ENCODE peak calls at places on chromosome 11, in four cellular contexts. J is stomach, M is K562, W is HL-60. X is an unnamed sample.

GRCh38 chr11:66121453-66121852 is 51.4 kb downstream of the PACS1 start:
- DNase-seq in W (no peak), M (no peak), J (no peak), X (no peak)

GRCh38 chr11:126997196-126997595 is 3.4 kb downstream of the KIRREL3 start:
- DNase-seq in W (no peak), M (no peak), J (no peak), X (no peak)

GRCh38 chr11:118194835-118195627 is 18.6 kb upstream of the SCN2B start:
- DNase-seq in W (no peak), J (peak; percentile 94), M (no peak), X (no peak)

GRCh38 chr11:100624346-100624745 is 62.7 kb upstream of the ARHGAP42 start:
- DNase-seq in W (no peak), M (no peak), J (no peak), X (no peak)

GRCh38 chr11:122108192-122108799 is 7.7 kb downstream of the BLID start:
- DNase-seq in M (peak; percentile 36), J (no peak), W (peak; percentile 26), X (no peak)

GRCh38 chr11:73384871-73385692 is 8.9 kb downstream of the RELT start:
- DNase-seq in M (no peak), J (peak; percentile 49), W (peak; percentile 98), X (peak; percentile 97)

GRCh38 chr11:18173225-18173866 is 709 bp downstream of the MRGPRX4 start:
- DNase-seq in W (no peak), J (no peak), M (no peak), X (no peak)

GRCh38 chr11:9594267-9595046 is 21.0 kb downstream of the WEE1 start:
- DNase-seq in M (no peak), J (no peak), W (no peak), X (no peak)

GRCh38 chr11:27722945-27723344 is 22.7 kb upstream of the BDNF start:
- DNase-seq in M (no peak), W (no peak), J (no peak), X (no peak)

GRCh38 chr11:73114110-73114834 is 27.8 kb downstream of the FCHSD2 start:
- DNase-seq in M (no peak), W (no peak), J (no peak), X (no peak)

GRCh38 chr11:125429807-125430678 is 66.0 kb downstream of the FEZ1 start:
- DNase-seq in J (no peak), M (no peak), W (no peak), X (no peak)

GRCh38 chr11:135023499-135023898 is 611.5 kb upstream of the B3GAT1 start:
- DNase-seq in W (no peak), J (no peak), M (no peak), X (no peak)

GRCh38 chr11:5234390-5234834 is at the start of gene HBD:
- DNase-seq in J (no peak), M (no peak), W (peak; percentile 3), X (no peak)

GRCh38 chr11:35318977-35319925 is 100.1 kb downstream of the SLC1A2 start:
- DNase-seq in W (no peak), J (no peak), M (no peak), X (no peak)

GRCh38 chr11:118643142-118643994 is 36.0 kb downstream of the PHLDB1 start:
- DNase-seq in M (peak; percentile 22), J (no peak), W (no peak), X (no peak)

GRCh38 chr11:9901931-9902330 is 238.1 kb downstream of the SWAP70 start:
- DNase-seq in M (no peak), J (no peak), W (no peak), X (no peak)

GRCh38 chr11:118924591-118925585 is 838 bp downstream of the BCL9L start:
- DNase-seq in J (peak; percentile 59), W (peak; percentile 37), M (peak; percentile 57), X (peak; percentile 92)

GRCh38 chr11:12066056-12066798 is 44.2 kb upstream of the MICAL2 start:
- DNase-seq in J (no peak), W (no peak), M (no peak), X (no peak)

GRCh38 chr11:46649180-46649738 is 31.9 kb downstream of the ATG13 start:
- DNase-seq in M (no peak), W (no peak), J (no peak), X (no peak)

GRCh38 chr11:117458275-117459120 is 130.8 kb downstream of the CEP164 start:
- DNase-seq in M (no peak), J (no peak), W (no peak), X (peak; percentile 68)

GRCh38 chr11:126163074-126163700 is 48.3 kb downstream of the RPUSD4 start:
- DNase-seq in W (no peak), M (no peak), J (no peak), X (peak; percentile 67)

GRCh38 chr11:60915250-60915914 is 1.4 kb downstream of the TMEM109 start:
- DNase-seq in M (no peak), W (peak; percentile 41), J (peak; percentile 77), X (peak; percentile 93)

GRCh38 chr11:73361953-73362776 is 14.0 kb upstream of the RELT start:
- DNase-seq in M (peak; percentile 98), J (no peak), W (no peak), X (no peak)

GRCh38 chr11:99069831-99070444 is 49.2 kb downstream of the CNTN5 start:
- DNase-seq in W (no peak), M (no peak), J (no peak), X (no peak)
- TF ChIP-seq POLR2AphosphoS5 in W (no peak), M (no peak), J (no peak), X (no peak)

GRCh38 chr11:83292709-83293435 is 6.7 kb upstream of the CCDC90B start:
- DNase-seq in M (peak; percentile 36), J (no peak), W (peak; percentile 35), X (no peak)
- TF ChIP-seq POLR2AphosphoS5 in M (no peak), J (no peak), W (no peak), X (no peak)

GRCh38 chr11:120303004-120303637 is 22.0 kb upstream of the TLCD5 start:
- DNase-seq in M (peak; percentile 87), J (peak; percentile 78), W (peak; percentile 61), X (no peak)

GRCh38 chr11:120302001-120302805 is 22.9 kb upstream of the TLCD5 start:
- DNase-seq in M (no peak), W (no peak), J (peak; percentile 86), X (no peak)

GRCh38 chr11:120306519-120307242 is 18.4 kb upstream of the TLCD5 start:
- DNase-seq in J (peak; percentile 69), W (no peak), M (peak; percentile 76), X (no peak)

GRCh38 chr11:120305286-120305685 is 19.8 kb upstream of the TLCD5 start:
- DNase-seq in M (peak; percentile 42), W (no peak), J (peak; percentile 52), X (no peak)

GRCh38 chr11:120304526-120304925 is 20.6 kb upstream of the TLCD5 start:
- DNase-seq in W (no peak), J (no peak), M (no peak), X (no peak)
- TF ChIP-seq POLR2AphosphoS5 in W (no peak), J (no peak), M (no peak), X (no peak)

GRCh38 chr11:1931326-1931725 is 11.8 kb downstream of the TNNT3 start:
- DNase-seq in M (no peak), J (no peak), W (no peak), X (peak; percentile 49)
- TF ChIP-seq POLR2AphosphoS5 in M (no peak), J (no peak), W (no peak), X (no peak)

X was measured in spleen.